ENCODE peak calls at places on chromosomes 2 and 18, in five cellular contexts. R, E, B, M and T are unnamed samples.

GRCh38 chr2:212970132-212970531 is 181.3 kb downstream of the IKZF2 start:
- DNase-seq in R (peak), E (no peak), B (peak), M (no peak), T (no peak)

GRCh38 chr18:44601447-44601846 is 79.2 kb upstream of the SETBP1 start:
- DNase-seq in R (peak), E (no peak), B (peak), M (no peak), T (no peak)

GRCh38 chr2:147390475-147390874 is 454.4 kb upstream of the ACVR2A start:
- DNase-seq in R (no peak), E (no peak), B (no peak), M (no peak), T (no peak)

GRCh38 chr2:25825238-25825637 is 53.0 kb downstream of the ASXL2 start:
- DNase-seq in R (no peak), E (no peak), B (no peak), M (no peak), T (no peak)

GRCh38 chr18:48777026-48777736 is 173.6 kb downstream of the SMAD7 start:
- DNase-seq in R (peak), E (peak), B (peak), M (peak), T (peak)

GRCh38 chr2:46040563-46041155 is 256.5 kb upstream of the EPAS1 start:
- DNase-seq in R (no peak), E (no peak), B (no peak), M (no peak), T (no peak)

GRCh38 chr2:121184248-121184862 is 100.6 kb downstream of the TFCP2L1 start:
- DNase-seq in R (no peak), E (no peak), B (no peak), M (no peak), T (no peak)

GRCh38 chr2:128441341-128442052 is 122.8 kb upstream of the HS6ST1 start:
- DNase-seq in R (no peak), E (peak), B (no peak), M (no peak), T (no peak)

GRCh38 chr2:119106301-119106897 is 52.2 kb downstream of the C1QL2 start:
- DNase-seq in R (peak), E (peak), B (peak), M (peak), T (peak)

GRCh38 chr2:219060821-219061791 is at the start of gene IHH:
- DNase-seq in R (peak), E (peak), B (no peak), M (no peak), T (no peak)

GRCh38 chr2:224182498-224182897 is 143.4 kb upstream of the SERPINE2 start:
- DNase-seq in R (no peak), E (no peak), B (no peak), M (no peak), T (no peak)

GRCh38 chr2:240494194-240494793 is 58.8 kb downstream of the GPC1 start:
- DNase-seq in R (no peak), E (no peak), B (no peak), M (no peak), T (no peak)

GRCh38 chr2:127591221-127591923 is 54.6 kb upstream of the GPR17 start:
- DNase-seq in R (peak), E (no peak), B (peak), M (peak), T (peak)

GRCh38 chr18:62585274-62586147 is 62.7 kb downstream of the ZCCHC2 start:
- DNase-seq in R (no peak), E (no peak), B (no peak), M (no peak), T (no peak)

GRCh38 chr2:85188852-85189251 is 55.7 kb downstream of the TCF7L1 start:
- DNase-seq in R (peak), E (no peak), B (no peak), M (no peak), T (no peak)

GRCh38 chr2:230904856-230905447 is 20.1 kb downstream of the GPR55 start:
- DNase-seq in R (no peak), E (peak), B (no peak), M (no peak), T (no peak)

GRCh38 chr2:47429795-47430194 is 26.8 kb downstream of the MSH2 start:
- DNase-seq in R (peak), E (no peak), B (peak), M (no peak), T (no peak)

GRCh38 chr2:3547915-3548314 is 10.2 kb downstream of the RNASEH1 start:
- DNase-seq in R (peak), E (no peak), B (no peak), M (no peak), T (no peak)

GRCh38 chr2:22126978-22127377 is 1003.2 kb downstream of the TDRD15 start:
- DNase-seq in R (no peak), E (no peak), B (no peak), M (no peak), T (no peak)

GRCh38 chr2:231546014-231546413 is 15.8 kb upstream of the NMUR1 start:
- DNase-seq in R (no peak), E (no peak), B (no peak), M (no peak), T (no peak)

GRCh38 chr18:10748641-10749040 is 222.8 kb downstream of the NAPG start:
- DNase-seq in R (peak), E (no peak), B (peak), M (no peak), T (no peak)

GRCh38 chr2:43224131-43224570 is 2.3 kb downstream of the ZFP36L2 start:
- DNase-seq in R (peak), E (peak), B (peak), M (peak), T (peak)

GRCh38 chr2:109406301-109406700 is 207.5 kb downstream of the SEPTIN10 start:
- DNase-seq in R (no peak), E (no peak), B (no peak), M (no peak), T (no peak)

GRCh38 chr2:208556954-208557601 is 150.5 kb downstream of the PTH2R start:
- DNase-seq in R (no peak), E (no peak), B (peak), M (no peak), T (no peak)

GRCh38 chr18:58370662-58371061 is 258.2 kb downstream of the ALPK2 start:
- DNase-seq in R (no peak), E (no peak), B (no peak), M (no peak), T (no peak)

GRCh38 chr18:57437433-57437781 is 2.2 kb downstream of the ONECUT2 start:
- DNase-seq in R (no peak), E (no peak), B (no peak), M (peak), T (no peak)

GRCh38 chr2:221204699-221205098 is 367.4 kb downstream of the EPHA4 start:
- DNase-seq in R (no peak), E (no peak), B (no peak), M (no peak), T (no peak)

GRCh38 chr2:98913916-98914712 is 21.9 kb downstream of the CRACDL start:
- DNase-seq in R (no peak), E (no peak), B (no peak), M (no peak), T (no peak)

GRCh38 chr2:188522517-188522916 is 230.8 kb downstream of the GULP1 start:
- DNase-seq in R (no peak), E (no peak), B (no peak), M (no peak), T (no peak)

GRCh38 chr2:156192468-156192867 is 140.1 kb downstream of the NR4A2 start:
- DNase-seq in R (peak), E (no peak), B (peak), M (no peak), T (no peak)